ENCODE peak calls at places on chromosomes 16 and 17, in ten cellular contexts. J is NCI-H2081; H is body of pancreas; X is AG09309; P is iris pigment epithelial cell; U is IMR-90; Q is activated CD4-positive, alpha-beta T cell treated with anti-CD3 and anti-CD28 coated beads for 36 hours; D is stimulated activated CD4-positive, alpha-beta T cell treated with anti-CD3 and anti-CD28 coated beads, Interleukin-4, amount 100 ng/mL, for 1 hour; F is WTC11; B is left ventricle myocardium superior. N is an unnamed sample.

GRCh38 chr17:80970044-80970761 is 21.4 kb upstream of the CHMP6 start:
- DNase-seq in B (peak), F (peak), P (no peak), X (no peak), H (no peak), Q (peak), U (no peak), J (peak), D (peak), N (peak)

GRCh38 chr17:65155622-65156021 is 18.5 kb downstream of the RGS9 start:
- DNase-seq in F (no peak), B (no peak), X (no peak), D (no peak), H (no peak), Q (no peak), J (no peak), U (no peak), P (no peak), N (no peak)

GRCh38 chr17:78364436-78365281 is 4.8 kb upstream of the SOCS3 start:
- DNase-seq in U (no peak), B (no peak), Q (peak), D (no peak), J (no peak), H (no peak), P (no peak), X (no peak), F (no peak), N (no peak)

GRCh38 chr16:89114159-89114981 is 20.7 kb downstream of the ACSF3 start:
- DNase-seq in X (no peak), P (peak), D (no peak), J (no peak), U (no peak), F (peak), Q (peak), B (peak), H (no peak), N (no peak)

GRCh38 chr17:78053777-78054468 is 74.6 kb downstream of the TMC6 start:
- DNase-seq in Q (no peak), X (no peak), P (no peak), D (no peak), H (no peak), B (no peak), U (no peak), J (no peak), F (no peak), N (no peak)

GRCh38 chr17:6082335-6082734 is 12.2 kb downstream of the WSCD1 start:
- DNase-seq in B (no peak), Q (no peak), J (no peak), H (no peak), P (no peak), D (no peak), F (no peak), X (no peak), U (no peak), N (no peak)

GRCh38 chr17:62105861-62106260 is 40.8 kb upstream of the MED13 start:
- DNase-seq in U (no peak), D (no peak), F (no peak), H (peak), B (no peak), J (no peak), Q (no peak), P (no peak), X (no peak), N (no peak)

GRCh38 chr17:17350491-17351355 is 47.5 kb downstream of the NT5M start:
- DNase-seq in U (peak), X (no peak), F (peak), B (no peak), P (peak), J (no peak), H (no peak), D (no peak), Q (no peak), N (no peak)

GRCh38 chr17:82832411-82832810 is 7.4 kb downstream of the ZNF750 start:
- DNase-seq in H (no peak), B (no peak), Q (no peak), U (no peak), J (no peak), X (no peak), D (no peak), F (no peak), P (no peak), N (no peak)

GRCh38 chr17:43454888-43455287 is 28.9 kb upstream of the DHX8 start:
- DNase-seq in B (no peak), Q (no peak), J (no peak), P (no peak), D (no peak), X (no peak), F (no peak), U (no peak), H (no peak), N (no peak)

GRCh38 chr16:31875112-31875803 is 1.7 kb downstream of the ZNF267 start:
- DNase-seq in P (peak), J (no peak), D (no peak), X (no peak), B (no peak), U (peak), F (no peak), H (no peak), Q (no peak), N (peak)

GRCh38 chr17:38428643-38429371 is 543 bp downstream of the ARHGAP23 start:
- DNase-seq in U (peak), Q (peak), J (no peak), F (no peak), P (no peak), X (no peak), D (peak), H (peak), B (peak), N (no peak)

GRCh38 chr17:75073618-75074047 is 14.1 kb upstream of the SLC16A5 start:
- DNase-seq in H (no peak), B (no peak), X (peak), D (no peak), U (no peak), Q (no peak), P (no peak), F (no peak), J (no peak), N (no peak)

GRCh38 chr16:28532940-28533647 is 5.7 kb downstream of the NUPR1 start:
- DNase-seq in Q (no peak), X (no peak), P (no peak), B (no peak), D (no peak), U (no peak), H (peak), J (no peak), F (no peak), N (no peak)

GRCh38 chr16:1771072-1771863 is at the start of gene NME3:
- DNase-seq in U (peak), D (peak), H (peak), P (peak), F (peak), J (peak), X (no peak), B (peak), Q (peak), N (peak)

GRCh38 chr16:89178453-89179147 is 7.1 kb downstream of the CDH15 start:
- DNase-seq in D (no peak), B (no peak), H (no peak), X (no peak), U (no peak), J (no peak), Q (no peak), F (no peak), P (no peak), N (no peak)

GRCh38 chr17:70169707-70170597 is 620 bp downstream of the KCNJ2 start:
- DNase-seq in U (peak), F (no peak), H (peak), P (peak), B (no peak), D (no peak), J (no peak), Q (no peak), X (peak), N (no peak)

GRCh38 chr16:2498085-2498484 is 15.7 kb upstream of the ATP6V0C start:
- DNase-seq in J (no peak), X (no peak), P (no peak), U (no peak), Q (no peak), D (no peak), F (no peak), H (no peak), B (peak), N (no peak)

GRCh38 chr17:11598274-11599221 is at the start of gene DNAH9:
- DNase-seq in Q (peak), J (peak), H (peak), X (no peak), F (peak), U (no peak), B (peak), P (peak), D (peak), N (no peak)

GRCh38 chr17:43085489-43085888 is 39.7 kb downstream of the BRCA1 start:
- DNase-seq in J (no peak), D (no peak), F (no peak), B (no peak), U (peak), P (peak), X (no peak), Q (no peak), H (no peak), N (no peak)

GRCh38 chr17:17075037-17075755 is 32.9 kb downstream of the MPRIP start:
- DNase-seq in U (peak), H (peak), B (peak), P (peak), F (no peak), Q (peak), D (no peak), J (no peak), X (peak), N (no peak)